ENCODE peak calls at places on chromosomes 3 and 15, in four cellular contexts. I is RKO, J is Calu3, Y is ovary. Q is an unnamed sample.

GRCh38 chr3:46477756-46478155 is 13.1 kb upstream of the LTF start:
- DNase-seq in J (no peak), Y (no peak), I (no peak), Q (no peak)

GRCh38 chr15:74752486-74753395 is 4.1 kb downstream of the CYP1A2 start:
- DNase-seq in I (peak), Y (no peak), J (no peak), Q (peak)

GRCh38 chr3:13141991-13142412 is 68.8 kb upstream of the IQSEC1 start:
- DNase-seq in Y (no peak), I (peak), J (peak), Q (peak)

GRCh38 chr15:32733276-32733675 is 15.5 kb downstream of the GREM1 start:
- DNase-seq in I (no peak), J (no peak), Y (no peak), Q (no peak)

GRCh38 chr3:71857926-71858325 is 73.0 kb upstream of the PROK2 start:
- DNase-seq in I (no peak), Y (no peak), J (no peak), Q (no peak)

GRCh38 chr3:35067750-35068149 is 571.6 kb upstream of the ARPP21 start:
- DNase-seq in I (no peak), Y (no peak), J (no peak), Q (no peak)

GRCh38 chr15:39691229-39691628 is 91.4 kb downstream of the FSIP1 start:
- DNase-seq in J (no peak), Y (no peak), I (no peak), Q (no peak)

GRCh38 chr15:53251998-53252397 is 461.9 kb upstream of the ONECUT1 start:
- DNase-seq in I (no peak), J (peak), Y (no peak), Q (no peak)

GRCh38 chr15:66701422-66702034 is 508 bp upstream of the SMAD6 start:
- DNase-seq in Y (peak), I (peak), J (no peak), Q (peak)

GRCh38 chr15:67462802-67463201 is 58.1 kb upstream of the C15orf61 start:
- DNase-seq in Y (no peak), I (no peak), J (no peak), Q (no peak)

Q was measured in ACHN.